ENCODE peak calls at places on chromosome 15, in ten cellular contexts. W, C, J, I, B, H, E, F, V and N are unnamed samples.

GRCh38 chr15:100806157-100806556 is 73.5 kb upstream of the ALDH1A3 start:
- DNase-seq in H (no peak), W (no peak), I (no peak), F (no peak), C (no peak), B (no peak), E (no peak), J (no peak), V (no peak), N (no peak)

GRCh38 chr15:75065467-75065850 is 42.1 kb downstream of the PPCDC start:
- DNase-seq in E (no peak), W (peak), H (no peak), F (peak), I (peak), V (no peak), J (no peak), C (no peak), B (no peak), N (no peak)

GRCh38 chr15:24878153-24878552 is 76.6 kb upstream of the SNRPN start:
- DNase-seq in F (no peak), H (no peak), J (peak), B (no peak), V (no peak), W (peak), C (no peak), I (no peak), E (peak), N (no peak)

GRCh38 chr15:23801881-23802280 is 114.8 kb upstream of the NDN start:
- DNase-seq in E (no peak), C (no peak), W (peak), H (no peak), J (no peak), V (no peak), I (no peak), F (no peak), B (no peak), N (no peak)

GRCh38 chr15:90047956-90048575 is 46.9 kb downstream of the ZNF710 start:
- DNase-seq in F (no peak), J (no peak), H (no peak), C (no peak), W (no peak), I (no peak), B (no peak), E (peak), V (no peak), N (no peak)

GRCh38 chr15:29622637-29623036 is 199.6 kb downstream of the TJP1 start:
- DNase-seq in E (no peak), B (no peak), C (no peak), J (no peak), W (no peak), I (no peak), H (no peak), F (no peak), V (no peak), N (no peak)

GRCh38 chr15:62088361-62088693 is 21.6 kb downstream of the C2CD4A start:
- DNase-seq in C (no peak), E (no peak), J (no peak), F (no peak), I (no peak), H (no peak), B (no peak), W (no peak), V (no peak), N (no peak)

GRCh38 chr15:50879016-50879415 is 29.5 kb upstream of the AP4E1 start:
- DNase-seq in F (no peak), C (no peak), W (no peak), V (no peak), I (no peak), B (no peak), E (no peak), J (no peak), H (no peak), N (no peak)

GRCh38 chr15:92848852-92849598 is 51.1 kb upstream of the CHD2 start:
- DNase-seq in W (no peak), F (peak), I (no peak), H (no peak), J (no peak), C (peak), V (no peak), E (no peak), B (peak), N (no peak)

GRCh38 chr15:80780416-80781221 is 1.4 kb downstream of the CEMIP start:
- DNase-seq in I (peak), C (no peak), H (peak), B (no peak), J (peak), V (no peak), E (peak), F (no peak), W (peak), N (no peak)

GRCh38 chr15:58269455-58270414 is 131.6 kb downstream of the AQP9 start:
- DNase-seq in I (peak), H (no peak), B (peak), C (peak), F (no peak), J (peak), W (peak), E (no peak), V (no peak), N (no peak)

GRCh38 chr15:57432141-57432701 is 55.9 kb downstream of the CGNL1 start:
- DNase-seq in F (no peak), W (peak), I (no peak), E (no peak), J (no peak), B (no peak), H (no peak), V (no peak), C (no peak), N (no peak)

GRCh38 chr15:62505761-62506160 is 340.7 kb upstream of the C2CD4B start:
- DNase-seq in V (no peak), J (peak), E (no peak), F (no peak), H (no peak), I (no peak), W (no peak), B (no peak), C (no peak), N (no peak)

GRCh38 chr15:34182942-34183341 is 27.0 kb downstream of the KATNBL1 start:
- DNase-seq in H (no peak), J (no peak), V (no peak), E (no peak), C (no peak), I (no peak), B (no peak), W (no peak), F (no peak), N (no peak)

GRCh38 chr15:26620528-26620927 is 152.3 kb downstream of the GABRB3 start:
- DNase-seq in E (no peak), H (no peak), W (no peak), V (no peak), B (no peak), C (no peak), F (no peak), J (no peak), I (no peak), N (no peak)

GRCh38 chr15:39127151-39127815 is 453.6 kb upstream of the THBS1 start:
- DNase-seq in W (no peak), E (no peak), H (no peak), J (no peak), V (no peak), B (no peak), I (no peak), F (no peak), C (no peak), N (no peak)

GRCh38 chr15:32979710-32980109 is 214.8 kb downstream of the FMN1 start:
- DNase-seq in I (no peak), H (no peak), E (no peak), F (no peak), C (no peak), J (no peak), B (no peak), V (no peak), W (no peak), N (no peak)

GRCh38 chr15:77634266-77634962 is 1.7 kb upstream of the LINGO1 start:
- DNase-seq in B (peak), H (peak), F (peak), V (no peak), J (peak), W (peak), C (peak), I (peak), E (peak), N (no peak)

GRCh38 chr15:57297163-57297593 is 79.1 kb upstream of the CGNL1 start:
- DNase-seq in J (no peak), V (no peak), I (no peak), H (no peak), C (no peak), B (no peak), F (no peak), E (no peak), W (no peak), N (no peak)

GRCh38 chr15:52493968-52494367 is 34.7 kb downstream of the MYO5A start:
- DNase-seq in J (no peak), E (no peak), V (no peak), W (no peak), B (no peak), C (no peak), F (no peak), H (no peak), I (no peak), N (no peak)

GRCh38 chr15:63218114-63218808 is 28.9 kb downstream of the RAB8B start:
- DNase-seq in I (peak), B (no peak), H (no peak), C (no peak), W (no peak), F (no peak), V (no peak), J (no peak), E (no peak), N (no peak)

GRCh38 chr15:53716909-53717878 is 42.3 kb downstream of the WDR72 start:
- DNase-seq in V (no peak), C (no peak), B (no peak), H (no peak), F (no peak), J (no peak), W (no peak), I (peak), E (no peak), N (no peak)

GRCh38 chr15:100034191-100034590 is 301.0 kb upstream of the LYSMD4 start:
- DNase-seq in B (no peak), I (no peak), V (no peak), W (no peak), H (no peak), F (no peak), E (no peak), J (no peak), C (no peak), N (no peak)

GRCh38 chr15:76973906-76974305 is 21.0 kb upstream of the PSTPIP1 start:
- DNase-seq in J (no peak), E (no peak), I (no peak), V (no peak), H (no peak), F (no peak), W (no peak), C (no peak), B (no peak), N (no peak)

GRCh38 chr15:93035953-93036810 is 52.8 kb downstream of the RGMA start:
- DNase-seq in F (no peak), B (no peak), W (peak), I (peak), V (no peak), C (peak), H (peak), E (peak), J (no peak), N (peak)

GRCh38 chr15:97968380-97968779 is 7.9 kb downstream of the ARRDC4 start:
- DNase-seq in F (no peak), V (no peak), J (no peak), W (no peak), H (no peak), I (no peak), C (no peak), B (no peak), E (no peak), N (no peak)

GRCh38 chr15:31024979-31025378 is 33.6 kb upstream of the MTMR10 start:
- DNase-seq in H (no peak), I (peak), E (no peak), F (no peak), V (no peak), W (no peak), J (no peak), C (no peak), B (no peak), N (no peak)

GRCh38 chr15:38193496-38193895 is 59.1 kb upstream of the SPRED1 start:
- DNase-seq in V (no peak), C (no peak), J (no peak), W (no peak), H (no peak), E (no peak), I (no peak), F (no peak), B (no peak), N (no peak)

GRCh38 chr15:42154576-42155355 is 1.7 kb downstream of the PLA2G4F start:
- DNase-seq in B (no peak), C (no peak), W (no peak), I (no peak), H (no peak), E (peak), V (no peak), F (no peak), J (no peak), N (no peak)

GRCh38 chr15:88904257-88904807 is 8.8 kb downstream of the MFGE8 start:
- DNase-seq in V (no peak), C (no peak), F (no peak), B (no peak), I (no peak), J (no peak), H (no peak), E (no peak), W (no peak), N (no peak)

GRCh38 chr15:58865420-58865880 is 68.0 kb downstream of the SLTM start:
- DNase-seq in H (no peak), B (no peak), I (no peak), V (no peak), C (no peak), F (no peak), J (no peak), E (no peak), W (peak), N (no peak)

GRCh38 chr15:35349916-35350315 is 196.0 kb downstream of the DPH6 start:
- DNase-seq in B (no peak), V (no peak), C (no peak), E (no peak), J (no peak), H (no peak), F (no peak), W (no peak), I (no peak), N (no peak)

GRCh38 chr15:100147828-100148227 is 193.9 kb downstream of the ADAMTS17 start:
- DNase-seq in E (no peak), C (no peak), H (no peak), B (no peak), J (no peak), I (no peak), W (no peak), V (no peak), F (no peak), N (no peak)

GRCh38 chr15:77475898-77476297 is 55.2 kb downstream of the HMG20A start:
- DNase-seq in E (no peak), V (no peak), I (no peak), J (no peak), C (no peak), B (no peak), F (no peak), W (no peak), H (no peak), N (no peak)

GRCh38 chr15:77417642-77418041 is 2.3 kb downstream of the PEAK1 start:
- DNase-seq in W (no peak), B (no peak), I (no peak), J (no peak), C (no peak), E (no peak), H (no peak), F (no peak), V (no peak), N (no peak)

GRCh38 chr15:35112346-35112745 is 27.3 kb upstream of the NANOGP8 start:
- DNase-seq in F (no peak), E (no peak), I (no peak), B (no peak), C (no peak), V (no peak), H (no peak), J (no peak), W (no peak), N (no peak)

GRCh38 chr15:58146734-58147133 is 8.6 kb downstream of the AQP9 start:
- DNase-seq in F (no peak), I (peak), W (no peak), H (no peak), C (no peak), E (no peak), J (no peak), B (no peak), V (no peak), N (no peak)

GRCh38 chr15:81942655-81943054 is 103.2 kb downstream of the MEX3B start:
- DNase-seq in C (no peak), W (no peak), E (no peak), H (no peak), J (no peak), I (no peak), V (no peak), B (no peak), F (no peak), N (no peak)

GRCh38 chr15:76183906-76184639 is 124.3 kb downstream of the TMEM266 start:
- DNase-seq in W (no peak), H (no peak), B (no peak), I (no peak), E (no peak), J (no peak), V (no peak), F (no peak), C (no peak), N (no peak)

GRCh38 chr15:39312984-39313383 is 267.9 kb upstream of the THBS1 start:
- DNase-seq in C (no peak), J (peak), I (peak), H (no peak), W (peak), E (no peak), B (no peak), F (no peak), V (no peak), N (no peak)

GRCh38 chr15:78715930-78716329 is 74.9 kb upstream of the CHRNB4 start:
- DNase-seq in C (no peak), J (no peak), I (no peak), B (no peak), F (no peak), W (no peak), H (no peak), V (no peak), E (no peak), N (no peak)

GRCh38 chr15:78712797-78713515 is 71.9 kb upstream of the CHRNB4 start:
- DNase-seq in J (no peak), W (no peak), C (no peak), H (no peak), B (peak), F (no peak), E (no peak), I (no peak), V (no peak), N (no peak)

GRCh38 chr15:78714890-78715289 is 73.9 kb upstream of the CHRNB4 start:
- DNase-seq in V (peak), B (no peak), J (no peak), W (no peak), I (no peak), F (no peak), H (no peak), C (no peak), E (no peak), N (no peak)

GRCh38 chr15:78716651-78717050 is 75.6 kb upstream of the CHRNB4 start:
- DNase-seq in F (no peak), C (no peak), B (no peak), J (no peak), H (no peak), I (no peak), E (no peak), W (no peak), V (no peak), N (no peak)

GRCh38 chr15:78715439-78715838 is 74.4 kb upstream of the CHRNB4 start:
- DNase-seq in W (no peak), E (no peak), V (no peak), F (no peak), I (no peak), H (no peak), J (no peak), B (no peak), C (no peak), N (no peak)
- H3K27ac ChIP-seq in W (no peak), E (no peak), V (no peak), F (no peak), I (no peak), H (no peak), J (no peak), B (no peak), C (no peak), N (no peak)

GRCh38 chr15:95174880-95175279 is 943.5 kb downstream of the MCTP2 start:
- DNase-seq in I (no peak), W (no peak), J (no peak), E (no peak), V (no peak), C (no peak), B (no peak), H (no peak), F (no peak), N (no peak)

GRCh38 chr15:95171551-95171950 is 940.2 kb downstream of the MCTP2 start:
- DNase-seq in W (no peak), V (no peak), C (no peak), I (no peak), B (no peak), E (no peak), H (no peak), F (no peak), J (no peak), N (no peak)

GRCh38 chr15:95174281-95174680 is 942.9 kb downstream of the MCTP2 start:
- DNase-seq in J (peak), W (no peak), C (no peak), F (no peak), E (peak), B (no peak), I (no peak), H (no peak), V (no peak), N (no peak)

GRCh38 chr15:95169701-95170459 is 938.5 kb downstream of the MCTP2 start:
- DNase-seq in C (no peak), E (no peak), B (no peak), J (no peak), F (no peak), V (no peak), I (peak), W (peak), H (no peak), N (peak)

DNA sequence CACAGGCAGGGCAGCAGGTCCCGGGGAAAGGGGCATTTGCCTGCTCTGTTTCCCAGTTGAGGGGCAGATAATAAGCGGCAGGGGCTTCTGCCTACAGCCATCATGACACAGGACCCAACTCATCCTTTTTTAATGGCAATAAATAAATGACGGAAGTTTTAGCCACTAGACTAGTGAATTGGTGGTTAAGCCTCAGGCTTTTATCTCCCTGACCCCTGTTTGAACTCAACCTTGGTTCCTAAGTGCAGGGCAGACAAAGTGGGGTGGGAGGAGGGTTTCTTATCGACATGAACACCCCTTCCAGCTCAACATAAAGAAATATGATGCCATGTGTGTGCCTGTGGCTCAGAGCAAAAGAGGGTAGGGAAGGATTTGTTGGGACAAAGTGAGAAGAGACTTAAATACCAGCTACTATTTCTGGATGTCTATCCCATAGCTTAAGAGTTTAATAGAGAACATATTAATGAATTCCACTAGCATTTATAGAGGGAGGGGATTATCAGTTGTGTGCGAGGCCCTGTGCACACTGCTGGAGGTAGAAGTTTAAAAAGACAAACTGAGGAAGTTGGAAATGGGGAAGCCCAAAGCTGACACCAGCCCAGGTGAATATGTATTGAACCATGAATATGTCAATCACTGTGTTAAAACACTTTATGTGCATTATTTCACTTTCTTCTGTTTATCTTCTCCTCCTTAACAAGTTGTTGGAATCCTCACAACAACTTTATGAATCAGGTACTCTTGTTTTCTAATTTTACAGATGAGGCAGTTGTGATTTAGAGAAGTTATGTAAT is 939.4 kb downstream of the MCTP2 start:
- DNase-seq in B (no peak), E (no peak), W (no peak), F (no peak), J (no peak), H (no peak), C (no peak), I (no peak), V (no peak), N (no peak)
- H3K27ac ChIP-seq in B (no peak), E (no peak), W (no peak), F (no peak), J (no peak), H (no peak), C (no peak), I (peak), V (peak), N (peak)

DNA sequence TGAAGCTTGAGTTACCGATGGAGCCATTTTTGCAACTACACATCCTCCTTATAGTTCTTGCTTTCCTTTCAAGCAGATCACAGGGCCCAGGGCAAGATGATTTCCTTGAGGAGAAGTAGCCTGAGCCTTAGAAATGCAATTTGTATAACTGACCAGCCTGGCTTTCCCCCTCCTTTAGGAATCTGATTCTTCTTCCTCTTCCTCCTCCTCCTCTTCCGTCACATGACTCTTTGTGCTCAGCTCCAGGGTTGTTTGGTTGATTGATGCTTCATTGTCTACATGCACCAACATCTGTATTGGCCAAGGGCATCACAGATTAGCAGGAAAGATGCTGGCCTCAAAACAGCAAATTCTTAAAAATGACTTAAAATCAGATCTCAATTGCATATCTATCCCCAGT is 3.3 kb downstream of the SNAPC5 start:
- DNase-seq in W (no peak), C (no peak), V (no peak), E (no peak), I (no peak), J (no peak), F (no peak), B (no peak), H (no peak), N (no peak)
- H3K27ac ChIP-seq in W (no peak), C (no peak), V (no peak), E (no peak), I (no peak), J (no peak), F (no peak), B (no peak), H (no peak), N (no peak)

GRCh38 chr15:85621096-85621495 is 173.6 kb downstream of the KLHL25 start:
- DNase-seq in B (no peak), F (no peak), V (no peak), C (no peak), E (no peak), W (peak), H (no peak), I (no peak), J (no peak), N (no peak)
- H3K27ac ChIP-seq in B (no peak), F (peak), V (peak), C (peak), E (peak), W (peak), H (peak), I (no peak), J (peak), N (peak)

GRCh38 chr15:65072027-65072426 is 4.2 kb upstream of the RASL12 start:
- DNase-seq in H (peak), B (no peak), V (no peak), W (peak), F (no peak), E (no peak), I (no peak), J (peak), C (no peak), N (no peak)
- H3K27ac ChIP-seq in H (peak), B (no peak), V (peak), W (no peak), F (peak), E (no peak), I (no peak), J (peak), C (no peak), N (no peak)